ENCODE peak calls at places on chromosomes 3 and 15, in six cellular contexts. One of them, this sample, is unnamed.

GRCh38 chr3:190458040-190458439 is 8.3 kb upstream of the TMEM207 start:
- DNase-seq in neural progenitor cell: no peak
- DNase-seq in GM23338: peak; percentile 45
- DNase-seq in PC-3: peak; percentile 36
- DNase-seq in hepatocyte: no peak
- DNase-seq in HCT116: no peak
- DNase-seq in this sample: peak; percentile 12

GRCh38 chr3:33722626-33723370 is 4.7 kb upstream of the CLASP2 start:
- DNase-seq in HCT116: no peak
- DNase-seq in hepatocyte: no peak
- DNase-seq in GM23338: no peak
- DNase-seq in PC-3: no peak
- DNase-seq in neural progenitor cell: no peak
- DNase-seq in this sample: peak; percentile 59

GRCh38 chr15:98547741-98548166 is 100.6 kb upstream of the IGF1R start:
- DNase-seq in HCT116: no peak
- DNase-seq in PC-3: no peak
- DNase-seq in GM23338: peak; percentile 62
- DNase-seq in hepatocyte: peak; percentile 15
- DNase-seq in neural progenitor cell: peak; percentile 44
- DNase-seq in this sample: peak; percentile 30

GRCh38 chr3:119297169-119297568 is 3.0 kb downstream of the ARHGAP31 start:
- DNase-seq in HCT116: no peak
- DNase-seq in hepatocyte: no peak
- DNase-seq in GM23338: no peak
- DNase-seq in PC-3: peak; percentile 27
- DNase-seq in neural progenitor cell: no peak
- DNase-seq in this sample: peak; percentile 90

GRCh38 chr3:52254608-52255007 is 9.0 kb downstream of the PPM1M start:
- DNase-seq in GM23338: no peak
- DNase-seq in HCT116: no peak
- DNase-seq in PC-3: no peak
- DNase-seq in neural progenitor cell: no peak
- DNase-seq in hepatocyte: no peak
- DNase-seq in this sample: no peak

GRCh38 chr15:88909956-88910831 is 3.0 kb downstream of the MFGE8 start:
- DNase-seq in HCT116: no peak
- DNase-seq in neural progenitor cell: no peak
- DNase-seq in GM23338: no peak
- DNase-seq in PC-3: no peak
- DNase-seq in hepatocyte: no peak
- DNase-seq in this sample: peak; percentile 40

GRCh38 chr3:128317698-128318231 is 148.9 kb downstream of the DNAJB8 start:
- DNase-seq in GM23338: no peak
- DNase-seq in PC-3: no peak
- DNase-seq in HCT116: no peak
- DNase-seq in hepatocyte: no peak
- DNase-seq in neural progenitor cell: no peak
- DNase-seq in this sample: peak; percentile 4

GRCh38 chr15:86021281-86022264 is 58.1 kb upstream of the AGBL1 start:
- DNase-seq in hepatocyte: peak; percentile 40
- DNase-seq in PC-3: peak; percentile 50
- DNase-seq in neural progenitor cell: no peak
- DNase-seq in GM23338: no peak
- DNase-seq in HCT116: no peak
- DNase-seq in this sample: peak; percentile 1

GRCh38 chr15:63374686-63375520 is 6.7 kb downstream of the CA12 start:
- DNase-seq in HCT116: no peak
- DNase-seq in GM23338: no peak
- DNase-seq in neural progenitor cell: no peak
- DNase-seq in PC-3: peak; percentile 53
- DNase-seq in hepatocyte: peak; percentile 43
- DNase-seq in this sample: peak; percentile 89

GRCh38 chr15:25397110-25397509 is 41.7 kb downstream of the UBE3A start:
- DNase-seq in GM23338: no peak
- DNase-seq in neural progenitor cell: no peak
- DNase-seq in PC-3: no peak
- DNase-seq in hepatocyte: no peak
- DNase-seq in HCT116: no peak
- DNase-seq in this sample: peak; percentile 28

GRCh38 chr3:45647148-45647619 is 42.0 kb upstream of the SACM1L start:
- DNase-seq in GM23338: no peak
- DNase-seq in neural progenitor cell: no peak
- DNase-seq in hepatocyte: peak; percentile 62
- DNase-seq in PC-3: peak; percentile 95
- DNase-seq in HCT116: no peak
- DNase-seq in this sample: peak; percentile 95

GRCh38 chr15:61917457-61917856 is 142.8 kb downstream of the VPS13C start:
- DNase-seq in GM23338: no peak
- DNase-seq in hepatocyte: no peak
- DNase-seq in HCT116: no peak
- DNase-seq in PC-3: no peak
- DNase-seq in neural progenitor cell: no peak
- DNase-seq in this sample: no peak

DNA sequence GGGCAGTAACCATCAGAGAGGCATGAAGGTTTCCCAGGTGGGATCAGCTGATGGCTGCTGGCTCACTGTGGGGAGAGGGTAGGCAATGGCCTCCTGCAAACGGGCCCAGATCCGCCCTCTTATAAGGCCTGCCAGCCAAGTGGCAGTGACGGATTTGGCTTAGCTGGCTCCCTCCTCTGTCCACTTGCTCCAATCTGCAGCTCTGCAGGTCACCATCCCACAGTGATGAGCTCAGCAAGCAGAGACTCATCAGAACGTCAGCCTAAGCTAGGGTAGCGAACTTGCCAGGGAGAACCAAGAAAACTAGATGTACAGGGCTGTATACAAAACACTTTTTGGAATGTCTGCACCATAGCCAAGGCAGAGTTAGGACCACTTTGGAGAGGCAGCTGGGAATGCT is 62.8 kb upstream of the DCLK3 start:
- DNase-seq in PC-3: no peak
- DNase-seq in hepatocyte: no peak
- DNase-seq in HCT116: no peak
- DNase-seq in GM23338: no peak
- DNase-seq in neural progenitor cell: no peak
- DNase-seq in this sample: peak; percentile 10
- TF ChIP-seq EZH2phosphoT487 in PC-3: no peak
- TF ChIP-seq EZH2phosphoT487 in hepatocyte: no peak
- TF ChIP-seq EZH2phosphoT487 in HCT116: no peak
- TF ChIP-seq EZH2phosphoT487 in GM23338: no peak
- TF ChIP-seq EZH2phosphoT487 in neural progenitor cell: no peak
- TF ChIP-seq EZH2phosphoT487 in this sample: no peak

DNA sequence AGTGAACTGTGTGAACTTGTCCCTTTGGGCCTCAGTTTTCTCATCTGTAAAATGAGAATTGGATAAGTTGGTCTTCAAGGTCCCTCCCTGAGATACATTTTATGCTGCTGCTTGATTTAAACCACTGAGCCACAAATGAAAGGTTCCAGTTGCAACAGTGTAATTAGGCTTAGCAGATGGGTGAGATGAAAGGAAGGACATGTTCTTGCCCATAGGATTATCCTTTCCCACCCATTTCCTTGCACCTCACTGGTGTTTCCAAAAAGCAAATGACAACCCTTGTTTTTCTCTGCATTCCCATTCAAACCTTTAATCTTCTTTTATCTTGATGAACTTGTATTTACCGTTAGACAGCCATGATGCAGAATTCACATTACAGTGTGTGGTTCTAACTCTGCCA is 43.9 kb downstream of the MAP2K1 start:
- DNase-seq in neural progenitor cell: no peak
- DNase-seq in HCT116: no peak
- DNase-seq in hepatocyte: no peak
- DNase-seq in GM23338: no peak
- DNase-seq in PC-3: no peak
- DNase-seq in this sample: no peak
- H4K20me1 ChIP-seq in neural progenitor cell: peaks cover 49% of the 10 kb centered on the region
- H4K20me1 ChIP-seq in HCT116: no peaks in the 10 kb centered on the region
- H4K20me1 ChIP-seq in hepatocyte: peaks cover 3% of the 10 kb centered on the region
- H4K20me1 ChIP-seq in GM23338: peaks cover 42% of the 10 kb centered on the region
- H4K20me1 ChIP-seq in PC-3: peaks cover 10% of the 10 kb centered on the region
- H4K20me1 ChIP-seq in this sample: peaks cover 6% of the 10 kb centered on the region

GRCh38 chr3:156149781-156150375 is 29.5 kb downstream of the KCNAB1 start:
- DNase-seq in HCT116: no peak
- DNase-seq in hepatocyte: no peak
- DNase-seq in GM23338: no peak
- DNase-seq in PC-3: no peak
- DNase-seq in neural progenitor cell: peak; percentile 12
- DNase-seq in this sample: no peak
- H3K4me3 ChIP-seq in HCT116: no peak overlapping the region
- H3K4me3 ChIP-seq in hepatocyte: no peak overlapping the region
- H3K4me3 ChIP-seq in GM23338: no peak overlapping the region
- H3K4me3 ChIP-seq in PC-3: no peak overlapping the region
- H3K4me3 ChIP-seq in neural progenitor cell: no peak overlapping the region
- H3K4me3 ChIP-seq in this sample: no peak overlapping the region

GRCh38 chr15:51338496-51338895 is at the start of gene CYP19A1:
- DNase-seq in hepatocyte: no peak
- DNase-seq in neural progenitor cell: no peak
- DNase-seq in GM23338: peak; percentile 3
- DNase-seq in HCT116: no peak
- DNase-seq in PC-3: no peak
- DNase-seq in this sample: no peak

GRCh38 chr15:51342249-51342999 is 969 bp downstream of the GLDN start:
- DNase-seq in hepatocyte: no peak
- DNase-seq in neural progenitor cell: peak; percentile 23
- DNase-seq in PC-3: no peak
- DNase-seq in HCT116: no peak
- DNase-seq in GM23338: peak; percentile 34
- DNase-seq in this sample: peak; percentile 23

GRCh38 chr15:51336011-51336410 is 2.4 kb downstream of the CYP19A1 start:
- DNase-seq in neural progenitor cell: no peak
- DNase-seq in PC-3: no peak
- DNase-seq in HCT116: no peak
- DNase-seq in GM23338: no peak
- DNase-seq in hepatocyte: no peak
- DNase-seq in this sample: no peak

GRCh38 chr15:51343466-51343865 is 2.0 kb downstream of the GLDN start:
- DNase-seq in neural progenitor cell: no peak
- DNase-seq in PC-3: no peak
- DNase-seq in HCT116: no peak
- DNase-seq in hepatocyte: no peak
- DNase-seq in GM23338: no peak
- DNase-seq in this sample: no peak

DNA sequence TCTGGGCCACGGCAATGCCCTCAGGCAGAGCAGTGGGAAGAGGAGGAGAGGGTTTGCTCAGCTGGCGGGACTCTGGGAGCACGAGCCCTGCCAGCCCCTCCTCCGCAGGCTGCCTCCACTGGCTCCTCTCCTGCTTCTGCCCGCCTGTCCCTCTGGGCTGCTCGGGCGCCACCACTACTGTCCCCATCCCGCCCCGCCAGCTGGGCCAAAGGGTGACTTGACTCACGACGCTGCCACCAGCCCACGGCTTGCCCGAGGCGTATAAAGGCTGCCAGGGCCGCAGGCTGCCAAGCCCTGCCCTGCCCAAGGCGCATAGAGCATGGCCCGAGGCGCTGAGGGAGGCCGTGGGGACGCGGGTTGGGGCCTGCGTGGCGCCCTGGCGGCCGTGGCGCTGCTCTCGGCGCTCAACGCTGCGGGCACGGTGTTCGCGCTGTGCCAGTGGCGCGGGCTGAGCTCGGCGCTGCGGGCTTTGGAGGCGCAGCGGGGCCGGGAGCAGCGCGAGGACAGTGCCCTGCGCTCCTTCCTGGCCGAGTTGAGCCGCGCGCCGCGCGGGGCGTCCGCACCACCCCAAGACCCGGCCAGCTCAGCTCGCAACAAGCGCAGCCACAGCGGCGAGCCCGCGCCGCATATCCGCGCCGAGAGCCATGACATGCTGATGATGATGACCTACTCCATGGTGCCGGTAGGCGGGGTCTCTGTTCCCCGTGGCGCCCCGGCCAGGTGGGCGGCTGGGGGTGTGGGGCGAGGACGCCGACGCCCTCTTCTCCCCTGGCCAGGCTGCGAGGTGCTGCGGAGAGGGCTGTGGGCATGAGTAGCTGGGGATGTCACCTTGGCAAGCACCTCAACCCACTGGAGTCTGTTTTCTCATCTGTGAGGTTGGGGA is at the start of gene GLDN:
- DNase-seq in PC-3: no peak
- DNase-seq in HCT116: no peak
- DNase-seq in GM23338: peak; percentile 74
- DNase-seq in hepatocyte: peak; percentile 42
- DNase-seq in neural progenitor cell: peak; percentile 76
- DNase-seq in this sample: peak; percentile 66
- TF ChIP-seq EZH2phosphoT487 in PC-3: no peak
- TF ChIP-seq EZH2phosphoT487 in HCT116: no peak
- TF ChIP-seq EZH2phosphoT487 in GM23338: no peak
- TF ChIP-seq EZH2phosphoT487 in hepatocyte: no peak
- TF ChIP-seq EZH2phosphoT487 in neural progenitor cell: peak; percentile 61
- TF ChIP-seq EZH2phosphoT487 in this sample: no peak